ENCODE peak calls at places on chromosome 10, in six cellular contexts. F, M, R, P, H and S are unnamed samples. For H3K4me1, the result is how much of the 10 kb centered on the place peaks cover.

GRCh38 chr10:60044221-60044620 is 137.9 kb upstream of the CCDC6 start:
- DNase-seq in M (no peak), H (peak), F (no peak), P (no peak), R (no peak), S (no peak)

GRCh38 chr10:128420623-128421022 is 294.4 kb upstream of the MKI67 start:
- DNase-seq in F (no peak), H (no peak), P (no peak), M (no peak), R (no peak), S (no peak)

GRCh38 chr10:86642499-86642898 is 11.8 kb upstream of the OPN4 start:
- DNase-seq in R (no peak), H (no peak), M (peak), F (no peak), P (no peak), S (no peak)

GRCh38 chr10:121942749-121943148 is 14.9 kb upstream of the ATE1 start:
- DNase-seq in M (peak), P (no peak), R (no peak), F (peak), H (peak), S (no peak)

GRCh38 chr10:80416401-80417098 is 8.2 kb downstream of the PRXL2A start:
- DNase-seq in P (no peak), F (no peak), M (no peak), H (peak), R (no peak), S (peak)

GRCh38 chr10:69061305-69062161 is 26.4 kb upstream of the SRGN start:
- DNase-seq in M (peak), F (peak), P (peak), R (no peak), H (peak), S (peak)

GRCh38 chr10:48526846-48527505 is 77.9 kb downstream of the ARHGAP22 start:
- DNase-seq in M (no peak), P (no peak), H (peak), R (no peak), F (no peak), S (no peak)

GRCh38 chr10:118732253-118733194 is 22.2 kb downstream of the CACUL1 start:
- DNase-seq in P (no peak), F (peak), R (no peak), H (no peak), M (no peak), S (no peak)

GRCh38 chr10:12834721-12835120 is 166.8 kb downstream of the CCDC3 start:
- DNase-seq in P (no peak), R (no peak), M (no peak), F (no peak), H (no peak), S (no peak)

GRCh38 chr10:366186-366585 is 230.9 kb downstream of the ZMYND11 start:
- DNase-seq in F (no peak), R (no peak), H (no peak), P (no peak), M (no peak), S (no peak)

GRCh38 chr10:364267-364775 is 229.1 kb downstream of the ZMYND11 start:
- DNase-seq in R (no peak), P (no peak), H (no peak), M (no peak), F (no peak), S (no peak)

GRCh38 chr10:361203-362135 is 226.2 kb downstream of the ZMYND11 start:
- DNase-seq in F (no peak), R (no peak), H (peak), P (no peak), M (no peak), S (peak)

GRCh38 chr10:360653-361052 is 225.4 kb downstream of the ZMYND11 start:
- DNase-seq in F (no peak), R (no peak), P (peak), M (no peak), H (no peak), S (no peak)

GRCh38 chr10:363152-363551 is 227.9 kb downstream of the ZMYND11 start:
- DNase-seq in R (no peak), F (no peak), M (no peak), P (no peak), H (no peak), S (no peak)
- H3K4me1 ChIP-seq in R (under half), F (under half), M (under half), P (under half), H (under half), S (under half)

GRCh38 chr10:33352154-33352553 is 17.7 kb upstream of the NRP1 start:
- DNase-seq in R (no peak), H (peak), M (peak), P (no peak), F (no peak), S (no peak)

GRCh38 chr10:33347227-33347626 is 12.8 kb upstream of the NRP1 start:
- DNase-seq in P (no peak), R (no peak), M (peak), H (no peak), F (no peak), S (no peak)

GRCh38 chr10:33352631-33353030 is 18.2 kb upstream of the NRP1 start:
- DNase-seq in F (no peak), R (no peak), P (no peak), M (no peak), H (no peak), S (no peak)

GRCh38 chr10:33350041-33350440 is 15.6 kb upstream of the NRP1 start:
- DNase-seq in R (no peak), F (no peak), P (no peak), H (no peak), M (no peak), S (no peak)

GRCh38 chr10:33349273-33349672 is 14.8 kb upstream of the NRP1 start:
- DNase-seq in R (no peak), P (no peak), M (no peak), F (no peak), H (no peak), S (no peak)
- H3K4me1 ChIP-seq in R (under half), P (under half), M (under half), F (under half), H (under half), S (under half)

GRCh38 chr10:71270821-71271220 is 48.2 kb upstream of the SLC29A3 start:
- DNase-seq in H (no peak), M (no peak), P (no peak), R (no peak), F (no peak), S (no peak)

GRCh38 chr10:71268247-71268691 is 50.8 kb upstream of the SLC29A3 start:
- DNase-seq in R (no peak), M (no peak), H (peak), F (no peak), P (peak), S (no peak)

GRCh38 chr10:71270301-71270777 is 48.7 kb upstream of the SLC29A3 start:
- DNase-seq in P (peak), F (peak), M (peak), H (peak), R (peak), S (peak)

GRCh38 chr10:71268751-71269150 is 50.3 kb upstream of the SLC29A3 start:
- DNase-seq in M (no peak), H (no peak), P (no peak), F (no peak), R (no peak), S (no peak)

GRCh38 chr10:71269301-71270288 is 49.5 kb upstream of the SLC29A3 start:
- DNase-seq in P (no peak), H (peak), M (no peak), F (no peak), R (peak), S (no peak)
- H3K4me1 ChIP-seq in P (under half), H (under half), M (under half), F (under half), R (under half), S (half or more)

DNA sequence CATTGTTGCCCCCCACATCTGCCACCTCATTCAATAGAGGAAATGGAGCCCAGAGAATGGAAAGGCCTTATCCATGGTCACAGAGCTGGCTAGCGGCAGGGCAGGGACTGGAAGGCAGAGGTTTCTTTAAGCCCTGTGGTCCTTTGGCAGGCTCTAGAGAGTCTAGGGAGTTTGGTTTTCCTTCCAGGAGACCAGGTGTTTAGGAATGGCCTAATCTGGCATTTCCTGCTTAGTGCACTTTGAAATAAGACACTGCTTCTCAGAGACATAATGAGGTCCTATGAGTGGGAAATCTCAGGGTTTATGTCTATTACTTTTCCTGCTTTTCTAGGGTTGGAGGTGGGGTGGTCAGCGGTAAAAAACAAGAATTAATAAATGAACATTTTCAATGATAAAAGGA is 6.1 kb downstream of the MARVELD1 start:
- DNase-seq in R (no peak), H (no peak), M (no peak), F (no peak), P (no peak), S (no peak)
- H3K4me1 ChIP-seq in R (under half), H (under half), M (under half), F (under half), P (under half), S (under half)

GRCh38 chr10:113030453-113030852 is 80.4 kb downstream of the TCF7L2 start:
- DNase-seq in R (no peak), H (no peak), P (no peak), F (no peak), M (peak), S (no peak)
- H3K4me1 ChIP-seq in R (under half), H (under half), P (under half), F (under half), M (under half), S (under half)

DNA sequence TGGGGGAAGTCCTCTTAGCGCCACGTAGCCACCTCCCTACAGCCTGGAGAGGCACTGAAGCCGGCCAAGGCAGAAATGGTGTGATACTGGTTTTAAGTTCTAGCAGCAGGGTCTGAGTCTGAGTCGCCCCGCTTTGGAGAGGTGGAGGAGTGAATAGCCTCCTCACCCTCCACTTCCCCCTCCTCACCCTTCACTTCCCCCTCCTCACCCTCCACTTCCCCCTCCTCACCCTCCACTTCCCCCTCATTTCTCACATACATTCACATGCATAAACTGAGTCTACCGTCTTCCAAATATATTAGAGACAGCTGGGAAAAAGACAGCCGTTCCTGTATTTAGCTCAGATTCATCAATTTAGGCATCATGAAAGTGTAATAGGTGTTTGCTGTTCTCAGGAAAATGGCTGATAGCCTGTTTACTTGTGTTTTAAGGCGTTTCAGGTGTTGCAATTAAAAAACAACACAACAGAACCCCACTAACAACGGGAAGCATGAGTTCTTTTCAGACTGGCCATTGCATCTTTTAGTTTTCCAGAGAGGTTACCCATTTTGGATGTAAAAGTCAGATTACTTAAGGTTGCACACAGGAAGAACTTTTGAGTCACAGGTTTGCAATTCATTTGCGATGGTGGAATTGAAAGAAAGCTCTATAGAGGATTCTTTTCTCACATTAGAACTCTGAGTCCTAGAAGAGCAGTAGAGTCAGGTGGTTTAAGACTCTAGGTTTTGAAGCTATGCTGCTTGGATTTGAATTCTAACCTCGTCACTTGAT is 844 bp downstream of the NRBF2 start:
- DNase-seq in R (no peak), F (no peak), M (peak), P (no peak), H (peak), S (peak)
- H3K4me1 ChIP-seq in R (under half), F (under half), M (under half), P (under half), H (under half), S (under half)

DNA sequence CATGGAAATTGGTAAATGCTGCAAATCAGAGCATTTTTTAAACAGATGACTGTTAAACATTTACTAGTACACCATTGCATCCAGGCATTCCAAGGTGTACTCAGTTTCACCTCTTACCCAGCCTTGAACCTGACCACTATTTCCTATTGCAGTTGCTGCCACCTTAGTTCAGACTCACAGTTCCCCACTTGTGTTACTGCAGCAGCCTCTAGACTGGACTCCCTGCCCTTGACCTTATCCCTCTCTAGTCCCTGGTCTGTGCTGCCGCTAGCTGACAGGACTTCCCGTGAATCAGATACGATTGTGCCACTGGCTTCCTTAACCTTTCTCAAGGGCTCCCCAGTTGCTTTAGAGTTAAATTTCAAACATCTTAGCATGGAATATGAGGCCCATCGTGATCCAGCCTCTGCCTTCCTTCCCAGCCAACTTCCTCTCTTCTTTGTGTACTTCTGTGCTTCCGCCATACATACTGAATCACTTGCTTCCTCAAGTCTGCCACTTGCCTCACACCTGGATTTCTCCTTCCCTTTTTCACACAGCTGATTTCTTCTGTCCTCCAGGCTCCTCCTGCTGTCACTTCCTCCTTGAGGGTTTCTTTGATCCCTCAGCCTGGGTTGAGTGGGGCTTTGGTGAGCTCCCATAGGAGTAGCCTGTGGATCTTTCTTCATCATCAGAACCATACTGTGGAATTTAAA is 118.7 kb upstream of the GJD4 start:
- DNase-seq in M (no peak), H (no peak), F (peak), P (no peak), R (no peak), S (no peak)
- H3K4me1 ChIP-seq in M (under half), H (under half), F (under half), P (under half), R (under half), S (under half)

DNA sequence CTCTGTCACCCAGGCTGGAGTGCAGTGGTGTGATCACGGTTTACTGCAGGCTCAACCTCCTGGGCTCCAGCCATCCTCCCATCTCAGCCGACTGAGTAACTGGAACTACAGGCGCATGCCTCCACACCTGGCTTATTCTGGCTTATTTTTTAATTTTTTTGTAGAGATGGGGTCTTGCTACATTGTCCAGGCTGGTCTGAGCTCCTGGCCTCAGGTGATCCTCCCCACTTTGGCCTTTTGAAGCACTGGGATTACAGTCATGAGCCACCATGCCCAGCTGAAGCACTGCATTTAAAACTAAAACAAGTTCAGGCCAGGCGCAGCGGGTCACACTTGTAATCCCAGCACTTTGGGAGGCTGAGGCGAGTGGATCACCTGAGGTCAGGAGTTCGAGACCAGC is 8.0 kb downstream of the SH3PXD2A start:
- DNase-seq in P (no peak), H (no peak), F (no peak), M (no peak), R (no peak), S (no peak)
- H3K4me1 ChIP-seq in P (under half), H (half or more), F (half or more), M (half or more), R (under half), S (half or more)

GRCh38 chr10:114322344-114322743 is 82.0 kb downstream of the AFAP1L2 start:
- DNase-seq in P (no peak), R (no peak), M (no peak), H (peak), F (no peak), S (no peak)

GRCh38 chr10:114320249-114321116 is 81.4 kb downstream of the VWA2 start:
- DNase-seq in M (peak), H (no peak), R (no peak), F (no peak), P (no peak), S (peak)

GRCh38 chr10:114326794-114327193 is 77.5 kb downstream of the AFAP1L2 start:
- DNase-seq in P (no peak), M (no peak), H (no peak), F (no peak), R (no peak), S (no peak)

GRCh38 chr10:114319406-114320248 is 80.6 kb downstream of the VWA2 start:
- DNase-seq in P (no peak), F (no peak), H (no peak), M (no peak), R (no peak), S (no peak)

GRCh38 chr10:114323023-114323422 is 81.3 kb downstream of the AFAP1L2 start:
- DNase-seq in H (peak), R (no peak), F (no peak), P (peak), M (no peak), S (no peak)
- H3K4me1 ChIP-seq in H (under half), R (under half), F (under half), P (under half), M (under half), S (under half)